ENCODE peak calls at places on chromosomes 1 and 21, in five cellular contexts. O, H, L, F and N are unnamed samples.

GRCh38 chr1:24745711-24746582 is 700 bp downstream of the CLIC4 start:
- DNase-seq in O (peak), H (peak), L (peak), F (peak), N (no peak)

GRCh38 chr1:14894811-14895524 is 258.6 kb upstream of the TMEM51 start:
- DNase-seq in O (peak), H (peak), L (no peak), F (no peak), N (no peak)

GRCh38 chr1:76160225-76160624 is 85.7 kb downstream of the ST6GALNAC3 start:
- DNase-seq in O (no peak), H (no peak), L (no peak), F (no peak), N (no peak)

GRCh38 chr1:232283864-232284263 is 346.1 kb downstream of the SIPA1L2 start:
- DNase-seq in O (no peak), H (peak), L (peak), F (no peak), N (no peak)

GRCh38 chr1:24149854-24150227 is 6.9 kb upstream of the IL22RA1 start:
- DNase-seq in O (no peak), H (no peak), L (no peak), F (peak), N (peak)

GRCh38 chr1:34851431-34852105 is 8.0 kb downstream of the SMIM12 start:
- DNase-seq in O (no peak), H (peak), L (no peak), F (no peak), N (no peak)

GRCh38 chr21:38688068-38688467 is 117.7 kb upstream of the ETS2 start:
- DNase-seq in O (no peak), H (peak), L (peak), F (no peak), N (no peak)

GRCh38 chr1:117142200-117142599 is 20.7 kb upstream of the TRIM45 start:
- DNase-seq in O (no peak), H (no peak), L (no peak), F (no peak), N (no peak)

GRCh38 chr1:93338426-93338825 is 7.3 kb upstream of the DR1 start:
- DNase-seq in O (no peak), H (no peak), L (no peak), F (no peak), N (no peak)

GRCh38 chr1:36567601-36568341 is 85.1 kb upstream of the CSF3R start:
- DNase-seq in O (no peak), H (peak), L (peak), F (no peak), N (no peak)

GRCh38 chr1:235950318-235950717 is 83.6 kb upstream of the LYST start:
- DNase-seq in O (no peak), H (no peak), L (no peak), F (no peak), N (no peak)

GRCh38 chr1:194341587-194341986 is 1155.2 kb upstream of the B3GALT2 start:
- DNase-seq in O (no peak), H (peak), L (no peak), F (no peak), N (no peak)

GRCh38 chr1:158179301-158180041 is 1.2 kb upstream of the CD1D start:
- DNase-seq in O (no peak), H (peak), L (no peak), F (no peak), N (no peak)

GRCh38 chr1:181206513-181206912 is 118.0 kb downstream of the IER5 start:
- DNase-seq in O (no peak), H (peak), L (no peak), F (peak), N (no peak)

GRCh38 chr1:214717323-214717722 is 114.3 kb downstream of the CENPF start:
- DNase-seq in O (no peak), H (peak), L (no peak), F (no peak), N (no peak)

GRCh38 chr1:232694475-232694874 is 64.5 kb upstream of the SIPA1L2 start:
- DNase-seq in O (no peak), H (no peak), L (no peak), F (no peak), N (no peak)